ENCODE peak calls at places on chromosomes 4 and X, in four cellular contexts. B is HFFc6, T is epithelial cell of esophagus, N is AG09309. O is an unnamed sample.
A peak's percentile ranks its signal among the peaks of the same experiment; 100 is the strongest.

GRCh38 chr4:137370206-137370633 is 162.1 kb downstream of the PCDH18 start:
- DNase-seq in B (peak; percentile 56), T (peak; percentile 85), N (no peak), O (no peak)

GRCh38 chr4:115110191-115111166 is 2.9 kb downstream of the NDST4 start:
- DNase-seq in B (no peak), T (no peak), N (no peak), O (no peak)

GRCh38 chr4:173698557-173699262 is 168.7 kb upstream of the HAND2 start:
- DNase-seq in B (no peak), T (no peak), N (no peak), O (no peak)

GRCh38 chr4:114017120-114017917 is 37.9 kb upstream of the ARSJ start:
- DNase-seq in B (no peak), T (peak; percentile 35), N (no peak), O (no peak)

GRCh38 chr4:94372579-94372978 is 29.9 kb upstream of the HPGDS start:
- DNase-seq in B (no peak), T (no peak), N (no peak), O (no peak)

GRCh38 chr4:52780206-52780605 is 29.0 kb upstream of the ERVMER34-1 start:
- DNase-seq in B (peak; percentile 51), T (peak; percentile 40), N (peak; percentile 48), O (no peak)

GRCh38 chrX:77617206-77617605 is 168.8 kb downstream of the ATRX start:
- DNase-seq in B (no peak), T (peak; percentile 76), N (no peak), O (no peak)

GRCh38 chr4:158788608-158789007 is 19.8 kb downstream of the FNIP2 start:
- DNase-seq in B (no peak), T (no peak), N (no peak), O (no peak)

GRCh38 chr4:162939086-162939485 is 227.6 kb downstream of the NAF1 start:
- DNase-seq in B (no peak), T (no peak), N (no peak), O (no peak)

GRCh38 chrX:373641-374471 is 12.9 kb downstream of the PPP2R3B start:
- DNase-seq in B (peak; percentile 19), T (peak; percentile 53), N (no peak), O (no peak)

GRCh38 chr4:19034089-19034488 is 1012.5 kb upstream of the LCORL start:
- DNase-seq in B (no peak), T (no peak), N (no peak), O (no peak)

GRCh38 chr4:48110452-48110978 is 23.5 kb downstream of the TXK start:
- DNase-seq in B (no peak), T (no peak), N (no peak), O (no peak)

GRCh38 chr4:74097631-74098550 is 1.1 kb downstream of the CXCL2 start:
- DNase-seq in B (no peak), T (no peak), N (no peak), O (no peak)

GRCh38 chrX:5117816-5118215 is 1110.9 kb downstream of the NLGN4X start:
- DNase-seq in B (no peak), T (no peak), N (no peak), O (no peak)

GRCh38 chrX:5113128-5113527 is 1115.5 kb downstream of the NLGN4X start:
- DNase-seq in B (no peak), T (peak; percentile 20), N (no peak), O (no peak)
- TF ChIP-seq CTCF in B (no peak), T (peak; percentile 27), N (no peak), O (no peak)

GRCh38 chr4:155207534-155208257 is 740 bp upstream of the NPY2R start:
- DNase-seq in B (no peak), T (peak; percentile 8), N (no peak), O (no peak)
- TF ChIP-seq CTCF in B (no peak), T (peak; percentile 33), N (no peak), O (no peak)

DNA sequence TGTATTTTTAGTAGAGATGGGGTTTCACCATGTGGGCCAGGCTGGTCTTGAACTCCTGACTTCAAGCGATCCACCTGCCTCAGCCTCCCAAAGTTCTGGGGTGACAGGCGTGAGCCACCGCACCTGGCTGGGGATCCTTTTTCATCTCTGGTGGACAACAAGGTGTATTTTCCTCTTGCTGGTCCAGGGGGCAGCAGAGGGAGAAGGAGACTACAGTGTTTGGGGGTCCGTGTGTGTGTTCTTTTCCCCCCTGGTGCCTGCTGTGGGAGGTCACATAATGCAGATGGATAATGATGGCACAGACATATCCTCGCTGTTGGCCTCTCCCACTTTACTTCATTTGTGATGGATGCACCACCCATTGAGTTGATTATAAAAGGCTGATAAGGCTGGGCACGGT is 39.0 kb upstream of the CD99 start:
- DNase-seq in B (no peak), T (no peak), N (no peak), O (no peak)
- TF ChIP-seq CTCF in B (peak; percentile 53), T (no peak), N (no peak), O (no peak)

DNA sequence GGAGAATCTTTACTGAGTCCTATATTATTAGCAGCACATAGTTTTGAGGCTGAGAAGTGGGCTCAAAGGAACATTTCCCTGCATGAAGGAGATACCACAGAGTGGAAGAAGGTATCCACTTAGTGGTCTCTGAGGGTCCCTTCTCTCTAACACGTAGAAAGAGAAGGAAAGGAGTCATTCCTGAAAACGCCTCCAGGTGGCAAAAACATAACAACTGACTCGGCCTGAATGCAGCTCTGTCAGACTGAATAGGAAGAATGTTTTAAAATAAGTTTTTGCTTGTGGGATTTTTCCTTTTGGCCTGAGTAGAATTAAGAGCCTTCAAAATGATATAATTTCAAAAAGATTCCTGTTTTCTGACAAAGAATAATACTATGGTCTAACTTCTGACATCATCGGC is 23.3 kb downstream of the RPGR start:
- DNase-seq in B (peak; percentile 1), T (peak; percentile 19), N (no peak), O (no peak)
- TF ChIP-seq CTCF in B (peak; percentile 55), T (peak; percentile 48), N (peak; percentile 44), O (no peak)

DNA sequence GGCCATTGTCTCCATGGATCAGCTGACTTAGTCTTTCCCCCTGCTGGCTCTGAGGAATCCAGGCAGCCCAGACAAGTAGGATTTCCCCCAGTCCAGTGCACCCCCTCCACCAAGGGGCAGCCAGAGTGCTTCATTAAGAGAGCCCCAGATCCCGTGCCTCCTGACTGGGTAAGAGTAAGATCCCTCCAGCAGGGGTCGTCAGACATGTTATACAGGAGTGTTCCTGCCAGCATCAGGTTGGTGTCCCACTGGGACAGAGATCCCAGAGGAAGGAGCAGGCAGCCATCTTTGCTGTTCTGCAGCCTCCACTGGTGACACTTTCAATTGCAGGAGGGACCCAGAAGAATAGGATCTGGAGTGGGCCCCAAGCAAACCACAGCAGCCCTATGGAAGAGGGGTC is 29.0 kb upstream of the INPP4B start:
- DNase-seq in B (no peak), T (no peak), N (no peak), O (no peak)
- TF ChIP-seq CTCF in B (peak; percentile 34), T (no peak), N (no peak), O (no peak)

GRCh38 chr4:4460759-4461158 is 73.9 kb downstream of the NSG1 start:
- DNase-seq in B (no peak), T (no peak), N (no peak), O (no peak)

GRCh38 chr4:4456816-4457578 is 70.1 kb downstream of the NSG1 start:
- DNase-seq in B (no peak), T (no peak), N (no peak), O (no peak)

GRCh38 chr4:4456351-4456750 is 69.4 kb downstream of the NSG1 start:
- DNase-seq in B (peak; percentile 33), T (peak; percentile 70), N (no peak), O (no peak)

GRCh38 chr4:4455199-4455865 is 68.4 kb downstream of the NSG1 start:
- DNase-seq in B (no peak), T (no peak), N (no peak), O (no peak)

DNA sequence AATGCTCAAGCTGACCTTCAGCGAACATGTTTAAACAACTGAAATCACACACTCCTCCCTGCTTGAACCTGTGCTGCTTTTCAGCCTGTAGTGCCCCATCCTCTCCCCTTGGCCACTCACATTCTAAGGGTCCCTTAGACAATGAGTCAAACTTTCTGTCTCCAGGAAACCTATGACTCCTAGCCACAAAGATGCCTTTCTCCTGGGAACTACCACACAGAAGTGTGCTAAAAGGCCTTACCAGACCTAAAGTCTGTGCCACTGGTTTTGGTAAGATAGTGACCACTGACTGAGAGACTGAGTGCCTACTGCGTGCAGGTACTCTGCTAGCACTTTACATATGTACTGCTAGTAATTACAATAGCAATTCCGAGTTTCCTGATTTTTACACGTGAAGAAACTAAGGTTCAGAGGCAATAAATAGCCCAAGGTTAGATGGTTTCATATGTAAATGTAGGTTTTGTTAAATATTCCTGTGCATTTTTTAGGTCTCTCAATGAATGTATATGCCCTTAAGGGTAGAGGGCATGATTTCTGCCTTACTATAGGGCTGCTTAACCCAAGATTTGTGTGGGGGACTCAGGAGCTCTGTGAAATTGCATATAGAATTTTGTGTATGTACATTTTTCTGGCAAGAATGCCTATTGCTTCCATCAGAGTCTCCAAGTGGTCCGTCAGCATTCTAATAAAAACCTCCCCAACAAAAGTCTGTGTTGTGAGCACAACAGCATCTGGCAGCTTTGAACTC is 71.1 kb downstream of the NSG1 start:
- DNase-seq in B (peak; percentile 75), T (peak; percentile 8), N (no peak), O (no peak)
- TF ChIP-seq CTCF in B (no peak), T (no peak), N (no peak), O (no peak)

DNA sequence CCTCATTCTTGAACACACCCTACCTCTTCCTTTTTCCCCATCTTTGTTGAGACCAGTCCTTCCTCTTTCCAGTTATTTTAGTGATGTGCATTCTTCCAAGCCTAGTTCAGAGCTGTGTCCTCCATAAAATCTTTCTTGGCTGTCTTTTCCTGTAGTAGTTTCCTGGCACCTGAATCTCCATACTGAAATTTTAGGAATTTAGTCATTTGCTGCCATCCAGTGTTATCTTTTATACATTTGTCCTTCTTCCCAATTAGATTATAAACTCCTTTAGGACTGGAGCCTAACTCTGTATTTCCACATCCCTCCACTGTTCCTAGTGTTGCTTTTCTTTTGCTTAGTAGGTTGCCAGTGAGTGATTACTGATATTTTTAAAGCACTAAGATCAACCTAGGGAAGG is 11.4 kb downstream of the FHIP1A start:
- DNase-seq in B (peak; percentile 16), T (no peak), N (no peak), O (no peak)
- TF ChIP-seq CTCF in B (peak; percentile 29), T (no peak), N (no peak), O (no peak)

GRCh38 chr4:6695660-6696581 is 2.2 kb downstream of the S100P start:
- DNase-seq in B (no peak), T (peak; percentile 74), N (no peak), O (no peak)
- TF ChIP-seq CTCF in B (peak; percentile 23), T (peak; percentile 12), N (no peak), O (no peak)

O was measured in GM13976.